ENCODE peak calls at places on chromosome 20, in eight cellular contexts. L is activated effector memory CD4-positive, alpha-beta T cell treated with Interleukin-2 at 50 U/mL for 16 hours; M is anterior cingulate cortex; A is skeletal muscle cell; F is choroid plexus epithelial cell; J is AML-193; W is dorsolateral prefrontal cortex; H is HuH-7.5. R is an unnamed sample.

GRCh38 chr20:9025643-9026042 is 43.2 kb upstream of the PLCB4 start:
- DNase-seq in A (peak), H (no peak), F (peak), W (no peak), L (no peak), M (no peak), J (no peak), R (no peak)

GRCh38 chr20:49641683-49642649 is 71.7 kb downstream of the B4GALT5 start:
- DNase-seq in W (no peak), F (no peak), J (no peak), A (no peak), H (no peak), L (no peak), M (no peak), R (no peak)

GRCh38 chr20:62636446-62636845 is 5.9 kb upstream of the SLCO4A1 start:
- DNase-seq in F (peak), A (no peak), H (no peak), W (no peak), J (no peak), M (no peak), L (no peak), R (no peak)

GRCh38 chr20:25865715-25866656 is 169.3 kb upstream of the ZNF337 start:
- DNase-seq in A (no peak), W (peak), J (no peak), F (peak), H (peak), M (peak), L (peak), R (peak)

GRCh38 chr20:41387433-41387832 is 20.8 kb upstream of the EMILIN3 start:
- DNase-seq in M (no peak), W (no peak), J (no peak), F (peak), L (no peak), A (no peak), H (no peak), R (no peak)

GRCh38 chr20:57943291-57943690 is 233.5 kb upstream of the PMEPA1 start:
- DNase-seq in H (no peak), W (no peak), L (no peak), F (no peak), J (no peak), A (no peak), M (no peak), R (no peak)

GRCh38 chr20:33666293-33667244 is at the start of gene ACTL10:
- DNase-seq in F (peak), A (peak), L (peak), H (peak), M (peak), W (peak), J (peak), R (peak)

GRCh38 chr20:41476013-41476441 is 109.4 kb upstream of the EMILIN3 start:
- DNase-seq in H (no peak), W (no peak), A (peak), L (no peak), F (peak), M (no peak), J (no peak), R (no peak)

GRCh38 chr20:35049776-35050352 is 42.7 kb downstream of the TRPC4AP start:
- DNase-seq in F (peak), W (no peak), L (no peak), A (no peak), M (no peak), H (no peak), J (no peak), R (no peak)

GRCh38 chr20:5353624-5354496 is 37.1 kb upstream of the PROKR2 start:
- DNase-seq in F (peak), H (no peak), J (no peak), M (no peak), A (peak), L (no peak), W (no peak), R (no peak)

GRCh38 chr20:54160269-54161007 is 13.3 kb downstream of the CYP24A1 start:
- DNase-seq in F (no peak), L (no peak), W (no peak), H (no peak), A (no peak), J (no peak), M (no peak), R (no peak)

GRCh38 chr20:63345328-63346100 is 15.6 kb downstream of the CHRNA4 start:
- DNase-seq in M (no peak), F (no peak), H (no peak), J (no peak), A (no peak), W (no peak), L (no peak), R (no peak)